ENCODE peak calls at places on chromosomes 4 and X, in four cellular contexts. S is Right ventricle myocardium superior, P is posterior cingulate gyrus, J is HepG2. O is an unnamed sample.

GRCh38 chr4:10458190-10458589 is 964 bp upstream of the ZNF518B start:
- DNase-seq in S (no peak), P (no peak), J (no peak), O (no peak)

GRCh38 chrX:104659037-104659744 is 93.2 kb downstream of the IL1RAPL2 start:
- DNase-seq in J (no peak), S (no peak), P (no peak), O (no peak)

GRCh38 chr4:52628543-52628942 is 30.6 kb downstream of the USP46 start:
- DNase-seq in P (no peak), S (no peak), J (no peak), O (no peak)

GRCh38 chr4:37561803-37562207 is 124.4 kb downstream of the RELL1 start:
- DNase-seq in S (no peak), J (peak; percentile 25), P (no peak), O (no peak)

GRCh38 chr4:40434126-40434692 is 99.1 kb downstream of the CHRNA9 start:
- DNase-seq in J (no peak), S (no peak), P (no peak), O (no peak)

GRCh38 chr4:158824425-158825274 is 55.8 kb downstream of the FNIP2 start:
- DNase-seq in P (no peak), S (peak; percentile 43), J (no peak), O (peak; percentile 54)

GRCh38 chrX:103520391-103520790 is 1.1 kb upstream of the RAB40A start:
- DNase-seq in S (no peak), J (no peak), P (no peak), O (peak; percentile 29)

GRCh38 chrX:1468250-1468772 is 15.6 kb upstream of the ASMTL start:
- DNase-seq in S (no peak), P (no peak), J (no peak), O (peak; percentile 90)

GRCh38 chr4:64584981-64585557 is 175.8 kb upstream of the TECRL start:
- DNase-seq in S (no peak), J (peak; percentile 40), P (no peak), O (peak; percentile 68)

GRCh38 chr4:105154576-105154975 is 7.9 kb downstream of the TET2 start:
- DNase-seq in J (no peak), S (no peak), P (no peak), O (no peak)

GRCh38 chr4:40956726-40957255 is 207.0 kb downstream of the NSUN7 start:
- DNase-seq in J (no peak), S (no peak), P (no peak), O (peak; percentile 67)

GRCh38 chrX:43958529-43958928 is 14.7 kb downstream of the NDP start:
- DNase-seq in P (no peak), S (no peak), J (peak; percentile 72), O (peak; percentile 86)

GRCh38 chr4:89704651-89705395 is 132.1 kb downstream of the SNCA start:
- DNase-seq in P (no peak), J (no peak), S (no peak), O (peak; percentile 47)

GRCh38 chr4:152224872-152225420 is 310.9 kb downstream of the FBXW7 start:
- DNase-seq in S (no peak), J (no peak), P (no peak), O (no peak)

GRCh38 chrX:154490021-154490413 is 412 bp downstream of the SLC10A3 start:
- DNase-seq in P (no peak), J (no peak), S (no peak), O (peak; percentile 51)

GRCh38 chr4:149512489-149512888 is 303.2 kb downstream of the IQCM start:
- DNase-seq in S (no peak), P (no peak), J (no peak), O (peak; percentile 75)